ENCODE peak calls at places on chromosomes 12 and 14, in five cellular contexts. C, L, M, P and S are unnamed samples.

GRCh38 chr14:64673329-64673728 is 30.9 kb upstream of the PLEKHG3 start:
- DNase-seq in C (no peak), L (no peak), M (no peak), P (no peak), S (no peak)

GRCh38 chr12:118436986-118437385 is 60.6 kb downstream of the SUDS3 start:
- DNase-seq in C (no peak), L (no peak), M (no peak), P (no peak), S (no peak)

GRCh38 chr12:49346659-49347306 is at the start of gene DNAJC22:
- DNase-seq in C (peak; percentile 37), L (peak; percentile 66), M (no peak), P (no peak), S (no peak)

GRCh38 chr12:105053116-105053572 is 31.1 kb downstream of the ALDH1L2 start:
- DNase-seq in C (peak; percentile 83), L (peak; percentile 68), M (peak; percentile 8), P (peak; percentile 63), S (peak; percentile 6)

GRCh38 chr14:96405603-96406158 is 13.8 kb downstream of the AK7 start:
- DNase-seq in C (no peak), L (no peak), M (no peak), P (no peak), S (no peak)

GRCh38 chr12:93200291-93200917 is 177.3 kb upstream of the NUDT4 start:
- DNase-seq in C (no peak), L (no peak), M (no peak), P (no peak), S (no peak)

GRCh38 chr14:99756796-99757195 is 36.4 kb upstream of the EML1 start:
- DNase-seq in C (no peak), L (peak; percentile 49), M (no peak), P (no peak), S (no peak)

GRCh38 chr14:74019743-74020142 is 594 bp downstream of the BBOF1 start:
- DNase-seq in C (peak; percentile 29), L (no peak), M (no peak), P (no peak), S (no peak)

GRCh38 chr14:105091335-105092123 is 26.3 kb upstream of the GPR132 start:
- DNase-seq in C (peak; percentile 99), L (peak; percentile 94), M (no peak), P (no peak), S (peak; percentile 67)

GRCh38 chr12:6140646-6141045 is 16.2 kb upstream of the VWF start:
- DNase-seq in C (no peak), L (no peak), M (no peak), P (no peak), S (no peak)

GRCh38 chr12:96248532-96248931 is 54.4 kb downstream of the ELK3 start:
- DNase-seq in C (no peak), L (no peak), M (peak; percentile 19), P (no peak), S (no peak)

GRCh38 chr14:77018785-77019184 is 9.7 kb downstream of the IRF2BPL start:
- DNase-seq in C (no peak), L (no peak), M (no peak), P (no peak), S (no peak)

GRCh38 chr12:21149849-21150248 is 18.9 kb downstream of the SLCO1B1 start:
- DNase-seq in C (no peak), L (no peak), M (no peak), P (no peak), S (no peak)

GRCh38 chr12:37541356-37541755 is 775.2 kb upstream of the ALG10B start:
- DNase-seq in C (no peak), L (no peak), M (no peak), P (no peak), S (no peak)

GRCh38 chr14:93023802-93024434 is 91.8 kb downstream of the ITPK1 start:
- DNase-seq in C (no peak), L (no peak), M (no peak), P (no peak), S (no peak)

GRCh38 chr12:2410490-2410889 is 357.7 kb downstream of the CACNA1C start:
- DNase-seq in C (no peak), L (peak; percentile 23), M (no peak), P (no peak), S (no peak)

GRCh38 chr14:105694961-105695360 is 168.6 kb downstream of the TMEM121 start:
- DNase-seq in C (no peak), L (no peak), M (no peak), P (no peak), S (no peak)

GRCh38 chr14:60790850-60791249 is 56.3 kb downstream of the MNAT1 start:
- DNase-seq in C (no peak), L (no peak), M (no peak), P (no peak), S (no peak)

GRCh38 chr12:54933381-54933780 is 51.2 kb downstream of the TESPA1 start:
- DNase-seq in C (peak; percentile 12), L (no peak), M (no peak), P (no peak), S (peak; percentile 40)

GRCh38 chr12:124688356-124688992 is 121.1 kb upstream of the NCOR2 start:
- DNase-seq in C (no peak), L (no peak), M (no peak), P (no peak), S (no peak)

GRCh38 chr12:64691793-64692583 is 67.2 kb downstream of the GNS start:
- DNase-seq in C (no peak), L (no peak), M (no peak), P (no peak), S (no peak)

GRCh38 chr12:38589310-38589632 is 272.7 kb downstream of the ALG10B start:
- DNase-seq in C (no peak), L (no peak), M (no peak), P (no peak), S (no peak)

GRCh38 chr12:38588618-38589309 is 272.2 kb downstream of the ALG10B start:
- DNase-seq in C (no peak), L (no peak), M (no peak), P (no peak), S (no peak)

GRCh38 chr12:38587594-38587993 is 271.0 kb downstream of the ALG10B start:
- DNase-seq in C (no peak), L (no peak), M (no peak), P (no peak), S (no peak)

GRCh38 chr12:38586652-38587219 is 270.2 kb downstream of the ALG10B start:
- DNase-seq in C (no peak), L (no peak), M (no peak), P (no peak), S (no peak)

GRCh38 chr12:38585090-38585489 is 268.5 kb downstream of the ALG10B start:
- DNase-seq in C (no peak), L (no peak), M (no peak), P (no peak), S (no peak)
- H3K27ac ChIP-seq in C (no peak overlapping the region), L (no peak overlapping the region), M (no peak overlapping the region), P (no peak overlapping the region), S (no peak overlapping the region)

DNA sequence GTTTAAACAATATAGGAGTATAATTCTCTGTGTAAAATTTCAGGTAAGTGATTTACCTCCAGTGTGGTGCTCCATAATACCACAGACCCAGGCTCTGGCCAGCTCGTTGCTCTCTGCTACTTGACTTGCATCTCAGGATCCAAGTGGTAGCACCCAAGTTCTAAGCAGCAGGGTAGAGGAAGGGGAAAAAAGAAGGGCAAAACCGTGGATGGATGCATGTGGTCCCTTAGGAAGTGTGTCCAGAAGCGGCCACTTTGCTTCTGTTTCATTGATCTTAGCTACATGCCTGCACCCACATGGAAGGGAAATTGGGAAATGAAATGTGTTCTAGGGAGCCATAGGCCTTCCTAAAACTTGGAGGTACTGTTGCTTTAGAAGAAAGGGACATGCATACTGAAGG is 48.6 kb upstream of the HMGA2 start:
- DNase-seq in C (no peak), L (no peak), M (no peak), P (no peak), S (no peak)
- H3K27ac ChIP-seq in C (no peak overlapping the region), L (no peak overlapping the region), M (no peak overlapping the region), P (no peak overlapping the region), S (no peak overlapping the region)

GRCh38 chr12:31922341-31923062 is 36.7 kb upstream of the RESF1 start:
- DNase-seq in C (peak; percentile 35), L (no peak), M (no peak), P (no peak), S (peak; percentile 50)
- H3K27ac ChIP-seq in C (no peak overlapping the region), L (no peak overlapping the region), M (no peak overlapping the region), P (no peak overlapping the region), S (peak overlapping the region; percentile 21)

DNA sequence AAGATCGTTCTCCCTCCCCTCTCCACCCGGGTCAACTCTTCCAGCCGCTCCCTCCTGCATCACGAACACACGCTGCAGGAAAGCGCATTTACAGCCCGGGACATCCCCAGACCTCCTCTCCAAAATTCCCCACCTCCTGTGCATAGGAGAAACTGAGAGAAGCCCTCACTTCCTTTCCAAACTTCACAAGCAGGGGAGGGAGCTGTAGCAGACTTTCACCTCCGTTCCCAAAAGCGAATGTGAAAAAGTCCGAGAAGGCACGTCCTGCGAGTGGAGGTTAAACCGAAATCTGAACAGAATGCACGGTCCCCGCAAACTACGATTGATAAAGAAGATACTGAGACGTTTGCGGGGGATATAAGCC is 467 bp downstream of the BCAT1 start:
- DNase-seq in C (peak; percentile 22), L (no peak), M (no peak), P (no peak), S (no peak)
- H3K27ac ChIP-seq in C (peak overlapping the region; percentile 93), L (peak overlapping the region; percentile 45), M (peak overlapping the region; percentile 13), P (no peak overlapping the region), S (no peak overlapping the region)

DNA sequence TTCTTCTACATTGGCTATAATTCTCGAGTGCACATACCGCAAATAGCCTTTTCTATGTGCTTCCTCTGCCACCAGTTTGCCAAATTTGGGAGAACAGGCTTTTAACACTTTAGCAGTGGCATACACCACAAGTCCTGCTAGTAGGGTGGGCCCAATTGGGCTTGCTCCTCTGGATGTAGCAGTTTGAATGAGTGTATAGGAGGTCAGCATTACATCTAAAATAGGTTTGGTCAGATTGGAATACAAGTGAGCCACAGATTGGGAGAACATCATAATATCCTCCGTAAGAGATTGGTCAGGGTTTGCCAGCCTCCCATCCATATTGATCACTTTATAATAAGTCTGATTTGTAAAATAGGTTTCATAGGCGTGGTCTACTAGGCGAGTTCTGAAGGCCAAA is 902 bp downstream of the ABCD2 start:
- DNase-seq in C (no peak), L (no peak), M (no peak), P (no peak), S (no peak)
- H3K27ac ChIP-seq in C (no peak overlapping the region), L (no peak overlapping the region), M (no peak overlapping the region), P (no peak overlapping the region), S (no peak overlapping the region)

GRCh38 chr14:67411375-67411774 is 590 bp downstream of the PLEK2 start:
- DNase-seq in C (no peak), L (no peak), M (no peak), P (no peak), S (no peak)
- H3K27ac ChIP-seq in C (peak overlapping the region; percentile 84), L (no peak overlapping the region), M (no peak overlapping the region), P (no peak overlapping the region), S (peak overlapping the region; percentile 95)